ENCODE peak calls at places on chromosomes 12 and 14, in five cellular contexts. Y is stomach, U is SK-N-SH, K is sigmoid colon, M is suprapubic skin. D is an unnamed sample.

GRCh38 chr14:49691031-49691430 is 1.9 kb upstream of the KLHDC1 start:
- DNase-seq in M (no peak), Y (no peak), U (no peak), K (no peak), D (no peak)

GRCh38 chr14:35045798-35046047 is 349 bp upstream of the FAM177A1 start:
- DNase-seq in K (no peak), M (no peak), U (no peak), Y (no peak), D (no peak)

GRCh38 chr14:29745863-29746262 is 181.8 kb downstream of the PRKD1 start:
- DNase-seq in M (no peak), K (no peak), U (no peak), Y (no peak), D (no peak)

GRCh38 chr12:132761032-132761910 is at the start of gene ANKLE2:
- DNase-seq in Y (peak; percentile 54), K (peak; percentile 78), U (peak; percentile 91), M (peak; percentile 84), D (no peak)

GRCh38 chr12:111457071-111457470 is 51.3 kb downstream of the SH2B3 start:
- DNase-seq in Y (no peak), U (no peak), M (peak; percentile 20), K (peak; percentile 48), D (no peak)

GRCh38 chr12:79682593-79682992 is 8.2 kb downstream of the PAWR start:
- DNase-seq in Y (no peak), K (no peak), U (no peak), M (no peak), D (no peak)

GRCh38 chr12:12506541-12506940 is 56.1 kb downstream of the DUSP16 start:
- DNase-seq in U (no peak), K (no peak), M (no peak), Y (no peak), D (no peak)

GRCh38 chr12:126248871-126249403 is 1183.7 kb downstream of the AACS start:
- DNase-seq in K (no peak), M (no peak), U (no peak), Y (no peak), D (no peak)

DNA sequence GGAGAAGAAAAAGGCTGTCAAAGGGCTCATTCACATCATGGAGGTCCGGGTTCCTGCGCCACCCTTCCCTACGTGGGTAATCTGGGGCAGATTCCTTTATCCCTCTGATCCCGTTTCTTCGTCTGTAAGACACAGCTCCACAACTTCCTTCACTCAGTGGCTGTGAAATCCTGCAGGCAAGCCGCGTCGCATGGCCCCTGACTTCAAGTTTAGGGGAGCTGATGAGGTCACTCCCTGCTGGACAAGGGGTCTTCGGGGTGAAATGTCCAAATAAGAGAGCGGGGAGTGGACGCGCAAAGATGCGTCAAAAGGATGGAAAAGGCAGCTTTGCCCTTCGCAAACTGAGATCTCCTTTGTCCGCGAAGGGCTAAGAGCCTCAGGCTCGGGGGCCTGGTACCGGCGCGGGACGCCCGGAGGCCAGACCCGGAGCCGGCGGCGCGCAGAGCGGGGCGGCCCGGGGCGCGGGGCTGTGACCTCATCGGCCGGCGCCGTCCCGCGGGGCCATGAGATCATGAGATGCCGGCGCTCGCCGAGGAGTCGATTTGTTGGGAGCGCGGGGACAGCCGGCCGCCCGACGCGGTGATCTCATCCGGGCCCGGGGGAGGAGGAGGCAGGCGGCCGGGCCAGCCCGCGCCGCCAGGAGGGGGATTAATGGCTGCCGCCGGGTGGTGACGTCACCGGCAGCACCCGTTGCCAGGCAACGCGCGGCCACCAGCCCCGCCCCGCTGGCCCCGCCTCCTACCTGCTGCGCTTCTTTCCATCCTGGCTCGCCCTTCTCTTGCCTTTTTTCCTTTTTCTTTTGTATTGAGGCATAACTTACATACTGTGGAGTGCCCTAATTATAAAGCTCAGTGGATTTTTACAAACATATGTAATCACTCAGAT is 62.1 kb downstream of the HRK start:
- DNase-seq in Y (peak; percentile 91), K (peak; percentile 97), M (peak; percentile 94), U (peak; percentile 99), D (peak; percentile 73)
- TF ChIP-seq EP300 in Y (no peak), K (no peak), M (no peak), U (no peak), D (no peak)

GRCh38 chr14:73723411-73723798 is 9.2 kb upstream of the PNMA1 start:
- DNase-seq in M (no peak), K (no peak), U (no peak), Y (no peak), D (no peak)
- H3K4me3 ChIP-seq in M (no peak overlapping the region), K (no peak overlapping the region), U (no peak overlapping the region), Y (no peak overlapping the region), D (no peak overlapping the region)

GRCh38 chr14:85316701-85317100 is 213.2 kb upstream of the FLRT2 start:
- DNase-seq in M (no peak), K (no peak), U (no peak), Y (no peak), D (no peak)
- H3K9me3 ChIP-seq in M (no peaks in the 10 kb centered on the region), K (no peaks in the 10 kb centered on the region), U (no peaks in the 10 kb centered on the region), Y (no peaks in the 10 kb centered on the region), D (no peaks in the 10 kb centered on the region)

GRCh38 chr14:22563987-22564386 is 25.0 kb downstream of the DAD1 start:
- DNase-seq in M (no peak), Y (no peak), K (no peak), U (no peak), D (no peak)
- TF ChIP-seq EP300 in M (no peak), Y (no peak), K (no peak), U (no peak), D (no peak)

GRCh38 chr12:66139328-66139727 is 8.8 kb upstream of the LLPH start:
- DNase-seq in Y (no peak), M (no peak), U (no peak), K (no peak), D (no peak)

GRCh38 chr12:66141299-66141698 is 10.7 kb upstream of the LLPH start:
- DNase-seq in K (no peak), U (no peak), M (no peak), Y (no peak), D (no peak)

GRCh38 chr12:66137937-66138336 is 7.4 kb upstream of the LLPH start:
- DNase-seq in M (no peak), U (no peak), Y (no peak), K (no peak), D (no peak)

GRCh38 chr12:66143868-66144267 is 13.3 kb upstream of the LLPH start:
- DNase-seq in Y (no peak), K (no peak), M (no peak), U (no peak), D (no peak)

GRCh38 chr12:66140726-66141125 is 10.2 kb upstream of the LLPH start:
- DNase-seq in K (no peak), U (no peak), M (no peak), Y (no peak), D (no peak)
- H3K4me3 ChIP-seq in K (no peak overlapping the region), U (no peak overlapping the region), M (no peak overlapping the region), Y (no peak overlapping the region), D (no peak overlapping the region)

DNA sequence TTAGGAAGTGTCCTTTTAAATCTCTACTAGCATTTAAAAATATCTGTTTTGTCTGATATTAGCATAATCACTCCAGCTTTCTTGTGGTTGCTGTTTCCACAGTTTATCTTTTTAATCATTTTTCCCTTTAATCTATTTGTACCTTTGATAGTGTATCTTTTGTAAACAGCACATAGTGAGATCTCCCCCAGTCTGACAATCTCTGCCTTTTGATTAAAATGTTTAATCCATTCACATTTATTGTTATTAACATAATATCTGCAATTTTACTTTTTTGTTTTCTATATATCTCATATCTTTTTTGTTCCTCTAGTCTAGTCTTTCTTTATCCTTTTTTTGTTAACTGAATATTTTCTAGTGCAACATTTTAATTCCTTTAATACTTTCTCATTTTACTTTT is 104.2 kb downstream of the RPS6KA5 start:
- DNase-seq in K (no peak), M (no peak), U (no peak), Y (no peak), D (no peak)
- H3K9me3 ChIP-seq in K (peaks cover 4% of the 10 kb centered on the region), M (peaks cover 13% of the 10 kb centered on the region), U (peaks cover 5% of the 10 kb centered on the region), Y (peaks cover 32% of the 10 kb centered on the region), D (peaks cover 42% of the 10 kb centered on the region)

GRCh38 chr12:123893276-123893675 is 79.4 kb downstream of the CCDC92 start:
- DNase-seq in U (no peak), Y (no peak), M (no peak), K (peak; percentile 36), D (no peak)
- TF ChIP-seq EP300 in U (no peak), Y (no peak), M (no peak), K (no peak), D (no peak)

DNA sequence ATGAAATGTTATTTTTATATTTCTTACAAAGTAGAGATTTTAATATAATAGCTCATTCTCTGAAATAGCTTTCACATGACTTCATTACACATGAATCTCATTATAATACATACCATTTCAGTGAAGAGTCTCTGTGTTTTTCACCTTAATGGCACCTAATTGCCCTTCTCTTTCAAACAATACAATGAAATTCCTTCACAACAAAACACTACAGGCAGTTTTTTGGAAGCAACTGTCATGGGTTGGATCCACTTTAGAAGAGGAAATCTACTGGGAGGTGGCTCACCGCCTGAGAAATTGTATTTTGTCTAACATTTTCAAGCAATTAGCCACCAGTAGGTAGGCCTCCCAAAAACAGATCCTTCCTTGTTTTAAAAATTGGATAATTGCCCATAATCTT is 40.3 kb upstream of the RGS6 start:
- DNase-seq in K (no peak), U (no peak), Y (no peak), M (no peak), D (no peak)
- H3K4me3 ChIP-seq in K (no peak overlapping the region), U (no peak overlapping the region), Y (no peak overlapping the region), M (no peak overlapping the region), D (no peak overlapping the region)

GRCh38 chr12:34361721-34362316 is 339.5 kb downstream of the ALG10 start:
- DNase-seq in Y (no peak), K (no peak), U (no peak), M (no peak), D (no peak)
- H3K9me3 ChIP-seq in Y (peaks cover 100% of the 10 kb centered on the region), K (peaks cover 35% of the 10 kb centered on the region), U (no peaks in the 10 kb centered on the region), M (peaks cover 40% of the 10 kb centered on the region), D (no peaks in the 10 kb centered on the region)

D was measured in tibial nerve.